ENCODE peak calls at places on chromosomes 1 and 21, in ten cellular contexts. M is BE2C; C is activated CD4-positive, alpha-beta memory T cell treated with anti-CD3 and anti-CD28 coated beads, Interleukin-2, amount 10 ng/mL, durations not matched to agents 7 days and 5 days; H is type B pancreatic cell; F is COR-L47; B is neural progenitor cell; Q is fibroblast of lung; T is GM20000; L is NCI-H2029 treated with DMSO at 0.1 percent for 48 hours; N is left ventricle myocardium superior. W is an unnamed sample.

GRCh38 chr1:177780096-177780700 is 189.7 kb downstream of the SEC16B start:
- DNase-seq in M (no peak), C (no peak), H (no peak), F (peak; percentile 60), B (peak; percentile 57), Q (peak; percentile 58), T (peak; percentile 14), L (no peak), N (no peak), W (peak; percentile 45)

GRCh38 chr1:3314561-3315271 is 139.7 kb upstream of the ARHGEF16 start:
- DNase-seq in M (no peak), C (no peak), H (no peak), F (no peak), B (peak; percentile 65), Q (peak; percentile 82), T (no peak), L (no peak), N (no peak), W (no peak)

GRCh38 chr1:65717815-65718454 is 74.8 kb upstream of the PDE4B start:
- DNase-seq in M (no peak), C (peak; percentile 20), H (no peak), F (peak; percentile 23), B (no peak), Q (peak; percentile 46), T (no peak), L (no peak), N (no peak), W (peak; percentile 38)

GRCh38 chr21:42496839-42497202 is 797 bp upstream of the RSPH1 start:
- DNase-seq in M (no peak), C (no peak), H (no peak), F (no peak), B (peak; percentile 60), Q (no peak), T (no peak), L (no peak), N (no peak), W (peak; percentile 37)

GRCh38 chr1:237154173-237154572 is 112.2 kb downstream of the RYR2 start:
- DNase-seq in M (no peak), C (no peak), H (no peak), F (no peak), B (no peak), Q (peak; percentile 6), T (no peak), L (no peak), N (no peak), W (no peak)

GRCh38 chr1:21077085-21077484 is 99.6 kb downstream of the EIF4G3 start:
- DNase-seq in M (no peak), C (no peak), H (no peak), F (no peak), B (no peak), Q (peak; percentile 46), T (no peak), L (no peak), N (no peak), W (no peak)

GRCh38 chr1:151472852-151473731 is 13.8 kb upstream of the POGZ start:
- DNase-seq in M (no peak), C (no peak), H (no peak), F (no peak), B (peak; percentile 65), Q (peak; percentile 63), T (peak; percentile 68), L (peak; percentile 38), N (peak; percentile 63), W (no peak)

GRCh38 chr1:73180661-73181540 is 898.6 kb upstream of the NEGR1 start:
- DNase-seq in M (no peak), C (no peak), H (no peak), F (no peak), B (no peak), Q (no peak), T (no peak), L (no peak), N (no peak), W (no peak)

GRCh38 chr1:60832372-60832771 is 250.0 kb upstream of the NFIA start:
- DNase-seq in M (no peak), C (no peak), H (no peak), F (no peak), B (no peak), Q (peak; percentile 6), T (no peak), L (no peak), N (no peak), W (no peak)

GRCh38 chr1:68585371-68585770 is 88.5 kb upstream of the DEPDC1 start:
- DNase-seq in M (no peak), C (no peak), H (no peak), F (no peak), B (no peak), Q (no peak), T (no peak), L (peak; percentile 13), N (no peak), W (no peak)

GRCh38 chr1:16367258-16367967 is 371 bp downstream of the SZRD1 start:
- DNase-seq in M (peak; percentile 56), C (peak; percentile 86), H (peak; percentile 79), F (peak; percentile 53), B (peak; percentile 82), Q (peak; percentile 84), T (peak; percentile 80), L (peak; percentile 57), N (peak; percentile 88), W (peak; percentile 84)

GRCh38 chr1:245621589-245621988 is 466.8 kb downstream of the KIF26B start:
- DNase-seq in M (no peak), C (no peak), H (no peak), F (peak; percentile 94), B (no peak), Q (peak; percentile 35), T (no peak), L (no peak), N (no peak), W (no peak)

GRCh38 chr1:209388358-209388757 is 195.2 kb upstream of the CAMK1G start:
- DNase-seq in M (no peak), C (no peak), H (no peak), F (no peak), B (no peak), Q (no peak), T (no peak), L (no peak), N (no peak), W (no peak)

GRCh38 chr1:40396420-40396819 is 22.9 kb downstream of the SMAP2 start:
- DNase-seq in M (no peak), C (no peak), H (no peak), F (no peak), B (no peak), Q (no peak), T (no peak), L (no peak), N (no peak), W (no peak)

GRCh38 chr21:26405735-26406361 is 167.2 kb downstream of the CYYR1 start:
- DNase-seq in M (peak; percentile 34), C (no peak), H (no peak), F (no peak), B (peak; percentile 31), Q (peak; percentile 91), T (peak; percentile 8), L (no peak), N (no peak), W (no peak)

GRCh38 chr1:44884746-44885145 is 41.7 kb upstream of the PTCH2 start:
- DNase-seq in M (no peak), C (no peak), H (no peak), F (peak; percentile 1), B (no peak), Q (no peak), T (no peak), L (no peak), N (peak; percentile 41), W (no peak)

GRCh38 chr1:177710973-177711372 is 258.9 kb downstream of the SEC16B start:
- DNase-seq in M (no peak), C (no peak), H (no peak), F (no peak), B (no peak), Q (no peak), T (no peak), L (no peak), N (no peak), W (no peak)

GRCh38 chr21:16285646-16286223 is 556.0 kb downstream of the USP25 start:
- DNase-seq in M (no peak), C (no peak), H (no peak), F (no peak), B (no peak), Q (peak; percentile 18), T (no peak), L (no peak), N (no peak), W (no peak)

GRCh38 chr1:104648269-104648691 is 898.6 kb downstream of the AMY1C start:
- DNase-seq in M (peak; percentile 37), C (no peak), H (no peak), F (peak; percentile 88), B (peak; percentile 59), Q (no peak), T (peak; percentile 30), L (peak; percentile 46), N (no peak), W (peak; percentile 48)

GRCh38 chr1:247639381-247639981 is 34.1 kb downstream of the OR2G3 start:
- DNase-seq in M (no peak), C (no peak), H (no peak), F (no peak), B (peak; percentile 80), Q (peak; percentile 16), T (no peak), L (no peak), N (peak; percentile 82), W (no peak)

GRCh38 chr1:155002479-155003226 is at the start of gene ZBTB7B:
- DNase-seq in M (no peak), C (peak; percentile 37), H (no peak), F (peak; percentile 64), B (peak; percentile 59), Q (peak; percentile 35), T (peak; percentile 81), L (no peak), N (peak; percentile 68), W (no peak)

GRCh38 chr1:43349594-43350306 is 9.0 kb upstream of the CDC20 start:
- DNase-seq in M (no peak), C (no peak), H (no peak), F (no peak), B (peak; percentile 41), Q (peak; percentile 95), T (no peak), L (no peak), N (peak; percentile 68), W (no peak)

GRCh38 chr1:206420471-206420870 is 49.8 kb upstream of the IKBKE start:
- DNase-seq in M (no peak), C (no peak), H (no peak), F (no peak), B (no peak), Q (peak; percentile 9), T (no peak), L (no peak), N (no peak), W (no peak)

GRCh38 chr1:21307210-21307609 is 16.9 kb upstream of the ECE1 start:
- DNase-seq in M (no peak), C (no peak), H (no peak), F (no peak), B (no peak), Q (no peak), T (no peak), L (no peak), N (no peak), W (no peak)

GRCh38 chr1:14929547-14930223 is 223.9 kb upstream of the TMEM51 start:
- DNase-seq in M (no peak), C (no peak), H (no peak), F (peak; percentile 42), B (no peak), Q (peak; percentile 72), T (no peak), L (peak; percentile 64), N (no peak), W (no peak)

GRCh38 chr1:181159451-181160151 is 71.1 kb downstream of the IER5 start:
- DNase-seq in M (no peak), C (peak; percentile 79), H (no peak), F (no peak), B (no peak), Q (peak; percentile 84), T (no peak), L (no peak), N (no peak), W (no peak)

GRCh38 chr1:12112711-12113161 is 49.6 kb downstream of the TNFRSF8 start:
- DNase-seq in M (no peak), C (no peak), H (no peak), F (no peak), B (no peak), Q (peak; percentile 69), T (no peak), L (no peak), N (no peak), W (no peak)

GRCh38 chr21:27480841-27481261 is 514.0 kb upstream of the ADAMTS5 start:
- DNase-seq in M (no peak), C (no peak), H (no peak), F (no peak), B (no peak), Q (peak; percentile 58), T (no peak), L (no peak), N (no peak), W (no peak)

W was measured in WERI-Rb-1.